ENCODE peak calls at places on chromosomes 2 and 18, in five cellular contexts. S, Y, X, F and A are unnamed samples.

GRCh38 chr2:17719562-17720371 is 33.8 kb downstream of the SMC6 start:
- DNase-seq in X (no peak), F (no peak), S (no peak), Y (no peak), A (no peak)

GRCh38 chr18:75250471-75250821 is 39.8 kb downstream of the TSHZ1 start:
- DNase-seq in X (no peak), Y (no peak), F (no peak), S (no peak), A (no peak)

GRCh38 chr2:64354857-64355680 is 98.9 kb upstream of the LGALSL start:
- DNase-seq in X (no peak), F (no peak), S (no peak), Y (no peak), A (no peak)

GRCh38 chr2:101710690-101711318 is 13.3 kb downstream of the MAP4K4 start:
- DNase-seq in F (no peak), Y (no peak), X (no peak), S (no peak), A (no peak)

GRCh38 chr2:147456729-147457128 is 388.1 kb upstream of the ACVR2A start:
- DNase-seq in S (no peak), F (no peak), X (no peak), Y (no peak), A (no peak)

GRCh38 chr2:234630676-234631350 is 133.9 kb upstream of the ARL4C start:
- DNase-seq in S (no peak), X (no peak), Y (peak), F (no peak), A (no peak)

GRCh38 chr2:28164280-28164801 is 228.3 kb upstream of the FOSL2 start:
- DNase-seq in Y (no peak), X (no peak), F (no peak), S (no peak), A (no peak)

GRCh38 chr2:150165988-150166965 is 321.2 kb downstream of the RND3 start:
- DNase-seq in X (no peak), Y (no peak), S (no peak), F (no peak), A (no peak)

GRCh38 chr2:119218478-119219064 is 5.1 kb upstream of the STEAP3 start:
- DNase-seq in Y (no peak), S (no peak), F (no peak), X (peak), A (no peak)

GRCh38 chr2:54903736-54904554 is 146.3 kb downstream of the RTN4 start:
- DNase-seq in Y (no peak), F (no peak), S (no peak), X (no peak), A (no peak)

GRCh38 chr2:70960833-70961647 is 17.4 kb upstream of the ANKRD53 start:
- DNase-seq in S (no peak), F (no peak), Y (no peak), X (peak), A (no peak)

GRCh38 chr2:109180786-109181185 is 51.8 kb downstream of the SH3RF3 start:
- DNase-seq in F (no peak), S (no peak), Y (no peak), X (no peak), A (no peak)

GRCh38 chr18:63444567-63444966 is 22.3 kb upstream of the VPS4B start:
- DNase-seq in S (no peak), Y (no peak), X (no peak), F (no peak), A (no peak)

GRCh38 chr2:217751192-217751591 is 251.6 kb downstream of the TNS1 start:
- DNase-seq in X (no peak), F (no peak), Y (no peak), S (no peak), A (no peak)

DNA sequence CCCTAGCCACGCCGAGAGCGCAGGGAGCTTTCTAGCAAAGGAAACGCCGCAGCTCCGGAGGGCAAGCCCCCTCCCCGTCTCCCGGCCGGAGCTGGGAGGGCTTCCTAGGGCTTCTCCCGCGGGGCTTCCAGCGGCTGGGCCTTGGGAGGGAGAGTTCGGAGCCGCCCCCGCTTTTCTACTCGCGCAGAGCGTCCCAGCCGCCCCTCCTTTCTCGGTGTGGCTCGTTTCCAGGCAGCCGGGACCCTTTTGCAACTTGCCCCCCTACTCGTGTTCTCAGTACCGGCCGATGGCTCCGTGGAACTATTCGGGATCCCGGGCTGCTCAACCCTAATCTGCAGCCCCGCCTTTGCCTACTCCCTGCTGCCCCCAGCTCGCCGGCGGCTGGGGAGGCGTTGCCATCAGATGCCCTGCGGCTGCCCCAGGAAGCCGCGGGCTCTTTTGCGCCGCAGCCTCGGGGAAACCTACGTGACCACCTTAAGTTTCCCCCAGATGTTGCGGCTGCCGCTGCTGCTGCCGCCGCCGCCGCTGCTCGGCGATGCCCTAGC is 1.5 kb upstream of the NR4A2 start:
- DNase-seq in X (peak), F (peak), Y (peak), S (peak), A (peak)
- TF ChIP-seq CTCF in X (no peak), F (no peak), Y (no peak), S (peak), A (no peak)

DNA sequence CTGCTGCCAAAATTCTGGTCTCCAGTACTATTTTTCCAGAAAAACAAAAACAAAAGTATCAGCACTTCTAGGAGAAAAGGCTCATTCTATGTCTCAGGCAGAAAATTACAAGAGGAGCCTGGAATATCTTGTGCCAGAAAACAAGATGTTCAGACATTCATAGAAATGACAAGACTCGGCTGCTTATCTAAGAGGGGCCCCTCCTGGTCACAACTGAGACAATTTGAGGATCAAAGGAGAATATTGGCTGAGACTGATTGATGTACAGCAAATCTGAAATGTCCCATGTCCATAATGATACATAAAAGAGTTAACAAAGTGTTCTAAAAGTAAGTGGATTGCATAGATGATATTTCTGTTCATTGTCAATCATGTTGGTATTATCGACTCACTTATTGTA is 2.4 kb upstream of the RPS7 start:
- DNase-seq in S (no peak), X (no peak), F (no peak), Y (no peak), A (no peak)
- TF ChIP-seq CTCF in S (no peak), X (no peak), F (no peak), Y (no peak), A (no peak)

GRCh38 chr2:145572238-145572637 is 1052.3 kb upstream of the ZEB2 start:
- DNase-seq in Y (no peak), S (no peak), X (no peak), F (no peak), A (no peak)
- TF ChIP-seq CTCF in Y (no peak), S (no peak), X (no peak), F (no peak), A (no peak)

GRCh38 chr2:129078548-129078947 is 759.9 kb upstream of the HS6ST1 start:
- DNase-seq in X (no peak), S (no peak), F (no peak), Y (no peak), A (no peak)
- TF ChIP-seq CTCF in X (no peak), S (no peak), F (no peak), Y (no peak), A (no peak)

DNA sequence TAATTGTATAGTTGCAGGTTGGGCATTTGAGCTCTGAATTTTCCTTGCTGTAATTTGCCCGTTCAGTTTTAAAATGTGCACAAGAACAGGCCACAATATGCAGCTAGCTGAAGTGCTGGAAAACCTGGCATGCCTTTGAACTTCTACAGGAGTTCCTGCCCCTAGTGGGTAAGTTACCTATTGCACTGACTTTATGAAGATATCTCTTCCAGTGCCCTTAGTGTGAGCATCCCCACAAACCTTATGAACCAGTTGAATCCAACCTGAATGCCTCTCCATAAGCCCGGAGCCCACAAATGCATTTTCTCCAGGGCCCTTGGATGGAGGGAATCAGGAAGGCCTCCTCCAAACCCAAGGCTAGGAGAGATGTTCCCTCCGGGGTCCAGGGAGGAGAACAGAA is 106.8 kb downstream of the XRCC5 start:
- DNase-seq in X (no peak), S (no peak), Y (no peak), F (no peak), A (no peak)
- TF ChIP-seq CTCF in X (no peak), S (peak), Y (no peak), F (peak), A (peak)

DNA sequence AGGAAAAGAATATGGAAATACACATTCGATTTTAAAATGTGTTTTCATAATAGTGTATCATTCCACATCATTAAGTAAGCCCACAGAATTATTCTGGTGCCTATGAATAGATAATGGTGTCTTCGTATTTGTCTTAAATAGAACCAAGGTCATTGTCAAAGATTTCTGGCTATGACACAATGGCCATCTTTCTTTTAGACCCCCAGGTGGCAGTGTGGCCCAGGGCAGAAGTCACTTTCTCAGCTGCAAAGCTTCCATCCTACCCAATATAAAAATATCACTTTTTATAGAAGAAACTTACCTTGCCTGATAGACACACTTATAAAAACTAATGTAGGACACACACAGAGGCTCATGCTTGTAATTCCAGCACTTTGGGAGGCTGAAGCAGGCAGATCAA is 57.5 kb downstream of the ZRANB3 start:
- DNase-seq in Y (no peak), S (no peak), X (no peak), F (no peak), A (peak)
- TF ChIP-seq CTCF in Y (peak), S (peak), X (no peak), F (no peak), A (peak)

GRCh38 chr2:238152811-238153688 is 5.7 kb upstream of the ERFE start:
- DNase-seq in Y (no peak), X (no peak), S (no peak), F (no peak), A (no peak)
- TF ChIP-seq CTCF in Y (no peak), X (no peak), S (no peak), F (no peak), A (peak)